ENCODE peak calls at places on chromosomes 1 and 21, in seven cellular contexts. V is CD4-positive, alpha-beta T cell; A is mucosa of descending colon; Q is HepG2; P is cardiac muscle cell; W is progenitor cell of endocrine pancreas; J is osteocyte. X is an unnamed sample.

GRCh38 chr1:110477041-110477440 is 26.1 kb downstream of the PROK1 start:
- DNase-seq in V (no peak), A (no peak), Q (peak; percentile 13), P (peak; percentile 52), W (no peak), J (no peak), X (peak; percentile 8)

GRCh38 chr1:66626261-66626660 is 92.3 kb downstream of the SGIP1 start:
- DNase-seq in V (no peak), A (no peak), Q (no peak), P (no peak), W (no peak), J (no peak), X (no peak)

GRCh38 chr1:22717038-22717758 is 6.6 kb downstream of the EPHB2 start:
- DNase-seq in V (no peak), A (peak; percentile 81), Q (no peak), P (no peak), W (no peak), J (no peak), X (peak; percentile 14)

GRCh38 chr1:248918126-248918525 is 12.1 kb downstream of the PGBD2 start:
- DNase-seq in V (no peak), A (no peak), Q (no peak), P (no peak), W (no peak), J (no peak), X (no peak)

GRCh38 chr1:62082456-62083363 is 111.9 kb upstream of the L1TD1 start:
- DNase-seq in V (peak; percentile 6), A (no peak), Q (peak; percentile 20), P (peak; percentile 61), W (peak; percentile 12), J (no peak), X (peak; percentile 58)

GRCh38 chr1:68442006-68442405 is 7.7 kb downstream of the RPE65 start:
- DNase-seq in V (no peak), A (no peak), Q (no peak), P (no peak), W (no peak), J (no peak), X (no peak)

GRCh38 chr1:162389021-162389818 is 7.7 kb downstream of the C1orf226 start:
- DNase-seq in V (no peak), A (no peak), Q (no peak), P (peak; percentile 49), W (no peak), J (peak; percentile 30), X (no peak)

GRCh38 chr1:21707891-21708290 is 38.7 kb upstream of the RAP1GAP start:
- DNase-seq in V (no peak), A (no peak), Q (no peak), P (no peak), W (no peak), J (no peak), X (no peak)

GRCh38 chr1:42923367-42924248 is 35.1 kb downstream of the SLC2A1 start:
- DNase-seq in V (no peak), A (no peak), Q (no peak), P (no peak), W (no peak), J (no peak), X (no peak)

GRCh38 chr21:33123396-33124120 is 53.6 kb downstream of the OLIG1 start:
- DNase-seq in V (no peak), A (no peak), Q (peak; percentile 43), P (no peak), W (no peak), J (no peak), X (no peak)

DNA sequence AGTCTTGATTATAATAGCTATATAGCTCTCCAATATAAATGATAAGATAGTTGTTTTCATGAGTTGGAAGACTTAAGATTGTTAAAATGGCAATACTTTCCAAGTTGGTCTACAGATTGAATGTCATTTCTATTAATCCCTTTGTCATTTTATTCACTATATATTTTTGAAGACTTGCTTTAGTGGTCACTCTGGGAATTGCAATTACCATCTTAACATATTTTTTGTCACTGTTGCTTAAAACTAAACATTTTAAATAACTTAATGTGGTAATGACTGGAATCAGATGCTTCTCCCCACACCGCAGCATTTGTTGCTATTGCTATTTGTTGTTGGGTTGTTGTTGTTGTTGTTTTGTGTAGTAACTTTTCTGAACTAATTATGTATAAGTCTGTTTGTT is 1592.9 kb downstream of the MRPL39 start:
- DNase-seq in V (no peak), A (no peak), Q (no peak), P (no peak), W (no peak), J (no peak), X (no peak)
- TF ChIP-seq CTCF in V (no peak), A (no peak), Q (no peak), P (peak; percentile 3), W (peak; percentile 29), J (no peak), X (no peak)

DNA sequence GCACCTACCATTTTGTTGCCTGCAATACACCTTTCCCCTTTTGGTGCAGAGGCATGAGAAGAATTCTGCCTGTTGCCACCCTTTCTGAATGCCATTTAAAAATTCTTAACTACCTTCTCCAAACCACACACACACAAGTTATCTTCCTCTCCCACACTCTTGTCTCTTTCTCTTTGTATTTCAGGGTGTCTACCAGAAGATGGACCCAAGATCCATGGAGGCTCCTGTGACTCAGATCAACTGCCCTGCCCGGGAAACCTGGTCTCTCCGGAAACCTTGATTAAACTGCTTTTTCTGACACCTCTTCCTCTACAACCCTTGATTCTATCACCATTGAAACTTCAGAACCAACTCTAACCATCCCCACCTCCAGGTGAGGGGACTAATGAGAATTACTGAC is 2.4 kb upstream of the TARS2 start:
- DNase-seq in V (no peak), A (no peak), Q (peak; percentile 35), P (peak; percentile 56), W (no peak), J (no peak), X (peak; percentile 26)
- TF ChIP-seq CTCF in V (no peak), A (no peak), Q (peak; percentile 53), P (peak; percentile 35), W (no peak), J (peak; percentile 20), X (no peak)

GRCh38 chr1:185679220-185679619 is 55.0 kb upstream of the HMCN1 start:
- DNase-seq in V (no peak), A (no peak), Q (no peak), P (peak; percentile 8), W (no peak), J (no peak), X (no peak)
- TF ChIP-seq CTCF in V (no peak), A (no peak), Q (no peak), P (no peak), W (no peak), J (no peak), X (no peak)

GRCh38 chr1:8312235-8313218 is 5.4 kb upstream of the SLC45A1 start:
- DNase-seq in V (no peak), A (no peak), Q (peak; percentile 51), P (no peak), W (no peak), J (no peak), X (no peak)
- TF ChIP-seq CTCF in V (no peak), A (no peak), Q (peak; percentile 36), P (no peak), W (no peak), J (no peak), X (no peak)

DNA sequence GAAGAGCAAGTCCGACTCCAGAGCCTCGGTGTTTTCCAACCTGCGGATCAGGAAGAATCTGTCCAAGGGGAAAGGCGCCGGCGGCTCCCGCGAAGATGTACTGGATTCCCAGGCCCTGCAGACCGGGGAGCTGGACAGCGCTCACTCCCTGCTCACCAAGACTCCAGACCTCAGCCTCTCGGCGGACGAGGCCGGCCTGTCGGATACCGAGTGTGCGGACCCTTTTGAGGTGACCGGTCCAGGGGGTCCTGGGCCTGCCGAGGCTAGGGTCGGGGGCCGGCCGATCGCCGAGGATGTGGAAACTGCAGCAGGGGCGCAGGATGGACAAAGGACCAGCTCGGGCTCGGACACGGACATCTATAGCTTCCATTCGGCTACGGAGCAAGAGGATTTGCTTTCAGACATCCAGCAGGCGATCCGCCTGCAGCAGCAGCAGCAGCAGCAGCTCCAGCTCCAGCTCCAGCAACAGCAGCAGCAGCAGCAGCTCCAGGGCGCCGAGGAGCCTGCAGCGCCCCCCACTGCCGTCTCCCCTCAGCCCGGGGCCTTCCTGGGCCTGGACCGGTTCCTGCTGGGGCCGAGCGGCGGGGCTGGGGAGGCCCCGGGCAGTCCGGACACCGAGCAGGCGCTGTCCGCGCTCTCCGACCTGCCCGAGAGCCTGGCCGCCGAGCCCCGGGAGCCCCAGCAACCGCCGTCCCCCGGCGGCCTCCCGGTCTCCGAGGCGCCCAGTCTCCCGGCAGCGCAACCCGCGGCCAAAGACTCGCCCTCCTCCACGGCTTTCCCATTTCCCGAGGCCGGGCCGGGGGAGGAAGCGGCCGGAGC is 827 bp downstream of the FMN2 start:
- DNase-seq in V (no peak), A (peak; percentile 40), Q (no peak), P (peak; percentile 37), W (peak; percentile 33), J (peak; percentile 89), X (no peak)
- TF ChIP-seq CTCF in V (no peak), A (no peak), Q (no peak), P (no peak), W (peak; percentile 45), J (peak; percentile 57), X (no peak)